ENCODE peak calls at places on chromosomes 1 and 21, in ten cellular contexts. One of them, this sample, is unnamed.

GRCh38 chr1:165501351-165501974 is 42.3 kb upstream of the LRRC52 start:
- DNase-seq in T-cell: no peak
- DNase-seq in effector memory CD4-positive, alpha-beta T cell: no peak
- DNase-seq in activated CD4-positive, alpha-beta T cell treated with anti-CD3 and anti-CD28 coated beads for 36 hours: no peak
- DNase-seq in T follicular helper cell: no peak
- DNase-seq in head of caudate nucleus: no peak
- DNase-seq in islet precursor cell: no peak
- DNase-seq in GM10248: no peak
- DNase-seq in activated effector memory CD4-positive, alpha-beta T cell treated with anti-CD3 and anti-CD28 coated beads, Interleukin-2, amount 50 U/mL, for 16 hours: no peak
- DNase-seq in Caki2: no peak
- DNase-seq in this sample: no peak

GRCh38 chr1:203136409-203137042 is 9.0 kb downstream of the ADORA1 start:
- DNase-seq in GM10248: no peak
- DNase-seq in T-cell: no peak
- DNase-seq in T follicular helper cell: no peak
- DNase-seq in effector memory CD4-positive, alpha-beta T cell: no peak
- DNase-seq in Caki2: no peak
- DNase-seq in activated effector memory CD4-positive, alpha-beta T cell treated with anti-CD3 and anti-CD28 coated beads, Interleukin-2, amount 50 U/mL, for 16 hours: peak
- DNase-seq in islet precursor cell: no peak
- DNase-seq in head of caudate nucleus: no peak
- DNase-seq in activated CD4-positive, alpha-beta T cell treated with anti-CD3 and anti-CD28 coated beads for 36 hours: peak
- DNase-seq in this sample: no peak

GRCh38 chr1:51792864-51793263 is 85.7 kb downstream of the NRDC start:
- DNase-seq in T follicular helper cell: no peak
- DNase-seq in effector memory CD4-positive, alpha-beta T cell: no peak
- DNase-seq in Caki2: peak
- DNase-seq in GM10248: no peak
- DNase-seq in activated effector memory CD4-positive, alpha-beta T cell treated with anti-CD3 and anti-CD28 coated beads, Interleukin-2, amount 50 U/mL, for 16 hours: no peak
- DNase-seq in T-cell: no peak
- DNase-seq in activated CD4-positive, alpha-beta T cell treated with anti-CD3 and anti-CD28 coated beads for 36 hours: peak
- DNase-seq in islet precursor cell: peak
- DNase-seq in head of caudate nucleus: no peak
- DNase-seq in this sample: no peak

GRCh38 chr21:9767592-9768375 is 753.6 kb upstream of the TPTE start:
- DNase-seq in T follicular helper cell: no peak
- DNase-seq in effector memory CD4-positive, alpha-beta T cell: no peak
- DNase-seq in activated effector memory CD4-positive, alpha-beta T cell treated with anti-CD3 and anti-CD28 coated beads, Interleukin-2, amount 50 U/mL, for 16 hours: no peak
- DNase-seq in islet precursor cell: no peak
- DNase-seq in Caki2: no peak
- DNase-seq in activated CD4-positive, alpha-beta T cell treated with anti-CD3 and anti-CD28 coated beads for 36 hours: no peak
- DNase-seq in head of caudate nucleus: no peak
- DNase-seq in T-cell: no peak
- DNase-seq in GM10248: no peak
- DNase-seq in this sample: no peak

GRCh38 chr1:212158912-212159796 is 123.6 kb downstream of the DTL start:
- DNase-seq in head of caudate nucleus: no peak
- DNase-seq in activated CD4-positive, alpha-beta T cell treated with anti-CD3 and anti-CD28 coated beads for 36 hours: peak
- DNase-seq in T-cell: no peak
- DNase-seq in GM10248: peak
- DNase-seq in T follicular helper cell: no peak
- DNase-seq in Caki2: no peak
- DNase-seq in effector memory CD4-positive, alpha-beta T cell: peak
- DNase-seq in islet precursor cell: no peak
- DNase-seq in activated effector memory CD4-positive, alpha-beta T cell treated with anti-CD3 and anti-CD28 coated beads, Interleukin-2, amount 50 U/mL, for 16 hours: no peak
- DNase-seq in this sample: no peak

GRCh38 chr1:64403331-64403730 is 66.6 kb upstream of the CACHD1 start:
- DNase-seq in head of caudate nucleus: no peak
- DNase-seq in Caki2: no peak
- DNase-seq in effector memory CD4-positive, alpha-beta T cell: no peak
- DNase-seq in islet precursor cell: no peak
- DNase-seq in activated CD4-positive, alpha-beta T cell treated with anti-CD3 and anti-CD28 coated beads for 36 hours: no peak
- DNase-seq in T follicular helper cell: no peak
- DNase-seq in GM10248: no peak
- DNase-seq in activated effector memory CD4-positive, alpha-beta T cell treated with anti-CD3 and anti-CD28 coated beads, Interleukin-2, amount 50 U/mL, for 16 hours: no peak
- DNase-seq in T-cell: no peak
- DNase-seq in this sample: no peak

GRCh38 chr1:118948796-118949195 is 39.3 kb downstream of the TBX15 start:
- DNase-seq in Caki2: no peak
- DNase-seq in T-cell: no peak
- DNase-seq in islet precursor cell: no peak
- DNase-seq in activated CD4-positive, alpha-beta T cell treated with anti-CD3 and anti-CD28 coated beads for 36 hours: no peak
- DNase-seq in effector memory CD4-positive, alpha-beta T cell: no peak
- DNase-seq in GM10248: no peak
- DNase-seq in activated effector memory CD4-positive, alpha-beta T cell treated with anti-CD3 and anti-CD28 coated beads, Interleukin-2, amount 50 U/mL, for 16 hours: no peak
- DNase-seq in T follicular helper cell: no peak
- DNase-seq in head of caudate nucleus: no peak
- DNase-seq in this sample: no peak

GRCh38 chr1:160428655-160429054 is 28.3 kb downstream of the VANGL2 start:
- DNase-seq in islet precursor cell: no peak
- DNase-seq in effector memory CD4-positive, alpha-beta T cell: no peak
- DNase-seq in GM10248: peak
- DNase-seq in T-cell: peak
- DNase-seq in activated effector memory CD4-positive, alpha-beta T cell treated with anti-CD3 and anti-CD28 coated beads, Interleukin-2, amount 50 U/mL, for 16 hours: peak
- DNase-seq in head of caudate nucleus: peak
- DNase-seq in T follicular helper cell: peak
- DNase-seq in Caki2: peak
- DNase-seq in activated CD4-positive, alpha-beta T cell treated with anti-CD3 and anti-CD28 coated beads for 36 hours: peak
- DNase-seq in this sample: peak

GRCh38 chr1:212402876-212403275 is 11.8 kb downstream of the PACC1 start:
- DNase-seq in activated effector memory CD4-positive, alpha-beta T cell treated with anti-CD3 and anti-CD28 coated beads, Interleukin-2, amount 50 U/mL, for 16 hours: no peak
- DNase-seq in GM10248: no peak
- DNase-seq in activated CD4-positive, alpha-beta T cell treated with anti-CD3 and anti-CD28 coated beads for 36 hours: no peak
- DNase-seq in islet precursor cell: no peak
- DNase-seq in T follicular helper cell: no peak
- DNase-seq in T-cell: no peak
- DNase-seq in head of caudate nucleus: no peak
- DNase-seq in Caki2: peak
- DNase-seq in effector memory CD4-positive, alpha-beta T cell: no peak
- DNase-seq in this sample: no peak

GRCh38 chr21:33201945-33202344 is 27.8 kb upstream of the IFNAR2 start:
- DNase-seq in Caki2: no peak
- DNase-seq in head of caudate nucleus: no peak
- DNase-seq in activated CD4-positive, alpha-beta T cell treated with anti-CD3 and anti-CD28 coated beads for 36 hours: no peak
- DNase-seq in effector memory CD4-positive, alpha-beta T cell: no peak
- DNase-seq in T follicular helper cell: no peak
- DNase-seq in activated effector memory CD4-positive, alpha-beta T cell treated with anti-CD3 and anti-CD28 coated beads, Interleukin-2, amount 50 U/mL, for 16 hours: no peak
- DNase-seq in T-cell: no peak
- DNase-seq in GM10248: no peak
- DNase-seq in islet precursor cell: no peak
- DNase-seq in this sample: no peak

GRCh38 chr1:46606255-46606965 is 2.3 kb upstream of the MKNK1 start:
- DNase-seq in Caki2: peak
- DNase-seq in T-cell: no peak
- DNase-seq in effector memory CD4-positive, alpha-beta T cell: no peak
- DNase-seq in activated effector memory CD4-positive, alpha-beta T cell treated with anti-CD3 and anti-CD28 coated beads, Interleukin-2, amount 50 U/mL, for 16 hours: no peak
- DNase-seq in GM10248: no peak
- DNase-seq in activated CD4-positive, alpha-beta T cell treated with anti-CD3 and anti-CD28 coated beads for 36 hours: no peak
- DNase-seq in T follicular helper cell: no peak
- DNase-seq in head of caudate nucleus: no peak
- DNase-seq in islet precursor cell: no peak
- DNase-seq in this sample: no peak

GRCh38 chr1:155977607-155978324 is 581 bp downstream of the ARHGEF2 start:
- DNase-seq in head of caudate nucleus: peak
- DNase-seq in Caki2: no peak
- DNase-seq in T follicular helper cell: no peak
- DNase-seq in GM10248: peak
- DNase-seq in activated effector memory CD4-positive, alpha-beta T cell treated with anti-CD3 and anti-CD28 coated beads, Interleukin-2, amount 50 U/mL, for 16 hours: peak
- DNase-seq in effector memory CD4-positive, alpha-beta T cell: peak
- DNase-seq in islet precursor cell: peak
- DNase-seq in activated CD4-positive, alpha-beta T cell treated with anti-CD3 and anti-CD28 coated beads for 36 hours: peak
- DNase-seq in T-cell: peak
- DNase-seq in this sample: peak

GRCh38 chr1:202029171-202029665 is 18.8 kb downstream of the ELF3 start:
- DNase-seq in T follicular helper cell: no peak
- DNase-seq in effector memory CD4-positive, alpha-beta T cell: no peak
- DNase-seq in T-cell: no peak
- DNase-seq in head of caudate nucleus: no peak
- DNase-seq in activated CD4-positive, alpha-beta T cell treated with anti-CD3 and anti-CD28 coated beads for 36 hours: peak
- DNase-seq in islet precursor cell: no peak
- DNase-seq in activated effector memory CD4-positive, alpha-beta T cell treated with anti-CD3 and anti-CD28 coated beads, Interleukin-2, amount 50 U/mL, for 16 hours: no peak
- DNase-seq in GM10248: no peak
- DNase-seq in Caki2: peak
- DNase-seq in this sample: no peak

This sample was measured in left cardiac atrium.